ENCODE peak calls at places on chromosomes 13 and 19, in eight cellular contexts. M, B, Y, W, R, P, J and H are unnamed samples.

GRCh38 chr13:96034662-96035061 is 18.5 kb downstream of the UGGT2 start:
- DNase-seq in M (no peak), B (no peak), Y (no peak), W (no peak), R (no peak), P (no peak), J (no peak), H (no peak)

GRCh38 chr19:39183100-39183499 is 13.7 kb upstream of the NCCRP1 start:
- DNase-seq in M (no peak), B (no peak), Y (no peak), W (no peak), R (no peak), P (no peak), J (no peak), H (no peak)

GRCh38 chr13:36421447-36421846 is 10.8 kb upstream of the CCNA1 start:
- DNase-seq in M (no peak), B (no peak), Y (no peak), W (no peak), R (no peak), P (no peak), J (no peak), H (no peak)

GRCh38 chr13:28045861-28046260 is 54.5 kb downstream of the FLT3 start:
- DNase-seq in M (no peak), B (no peak), Y (no peak), W (no peak), R (no peak), P (no peak), J (no peak), H (no peak)

GRCh38 chr13:77918391-77919261 is at the start of gene EDNRB:
- DNase-seq in M (peak; percentile 29), B (peak; percentile 43), Y (no peak), W (no peak), R (peak; percentile 18), P (no peak), J (peak; percentile 72), H (peak; percentile 25)

GRCh38 chr13:105732946-105733529 is 802.4 kb downstream of the EFNB2 start:
- DNase-seq in M (no peak), B (no peak), Y (no peak), W (no peak), R (no peak), P (no peak), J (no peak), H (no peak)

GRCh38 chr19:53606031-53606430 is 25.8 kb upstream of the DPRX start:
- DNase-seq in M (no peak), B (no peak), Y (no peak), W (no peak), R (no peak), P (no peak), J (no peak), H (no peak)

GRCh38 chr19:1505012-1505411 is 7.8 kb downstream of the ADAMTSL5 start:
- DNase-seq in M (no peak), B (no peak), Y (no peak), W (no peak), R (no peak), P (no peak), J (no peak), H (no peak)

GRCh38 chr19:36103842-36104552 is 6.9 kb upstream of the OVOL3 start:
- DNase-seq in M (no peak), B (no peak), Y (no peak), W (no peak), R (no peak), P (no peak), J (no peak), H (no peak)

GRCh38 chr13:50677687-50678463 is 165.6 kb downstream of the DLEU7 start:
- DNase-seq in M (no peak), B (no peak), Y (no peak), W (no peak), R (no peak), P (no peak), J (no peak), H (no peak)

GRCh38 chr19:41304706-41305483 is 5.1 kb upstream of the CCDC97 start:
- DNase-seq in M (no peak), B (no peak), Y (no peak), W (no peak), R (no peak), P (no peak), J (no peak), H (no peak)

GRCh38 chr13:24097064-24097463 is 63.5 kb upstream of the SPATA13 start:
- DNase-seq in M (no peak), B (no peak), Y (no peak), W (no peak), R (no peak), P (no peak), J (no peak), H (peak; percentile 29)

DNA sequence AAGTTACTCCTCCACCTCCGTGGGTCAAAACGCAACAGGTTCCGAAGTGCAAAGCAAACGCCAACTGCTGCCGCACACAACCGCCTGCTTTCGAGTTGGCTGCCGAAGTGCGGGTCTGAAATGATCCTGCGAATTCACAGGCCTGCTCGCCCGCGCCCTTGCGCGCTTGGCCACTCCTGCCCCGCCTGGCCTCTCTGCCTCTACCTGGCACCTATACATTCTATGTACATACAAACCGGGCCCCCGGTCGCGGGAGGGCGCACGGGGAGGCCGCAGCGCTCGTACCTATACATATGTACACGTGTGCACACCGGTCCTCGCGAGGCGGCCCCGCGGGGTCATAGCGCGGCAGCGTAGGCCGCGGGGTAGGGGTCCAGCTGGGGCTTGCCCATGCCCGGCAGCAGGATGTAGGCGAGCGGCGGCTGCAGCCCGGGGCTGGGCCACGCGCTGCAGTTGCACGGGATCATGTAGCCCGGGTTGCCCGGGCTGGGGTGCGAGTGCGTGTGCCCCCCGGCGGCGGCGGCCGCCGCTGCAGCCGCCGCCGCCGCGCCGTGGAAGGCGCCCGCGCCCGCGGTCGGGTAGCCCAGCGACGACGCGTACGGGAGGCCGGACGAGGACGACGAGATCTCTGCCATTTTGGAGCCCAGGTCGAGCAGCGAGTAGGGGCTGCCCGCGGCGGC is 1.3 kb downstream of the SOX21 start:
- DNase-seq in M (peak; percentile 37), B (no peak), Y (no peak), W (no peak), R (no peak), P (no peak), J (no peak), H (peak; percentile 21)
- H3K4me3 ChIP-seq in M (no peak overlapping the region), B (peak overlapping the region; percentile 4), Y (no peak overlapping the region), W (no peak overlapping the region), R (no peak overlapping the region), P (no peak overlapping the region), J (no peak overlapping the region), H (peak overlapping the region; percentile 36)

GRCh38 chr19:3723110-3723488 is 14.9 kb downstream of the TJP3 start:
- DNase-seq in M (no peak), B (no peak), Y (no peak), W (no peak), R (no peak), P (no peak), J (no peak), H (no peak)
- H3K4me3 ChIP-seq in M (no peak overlapping the region), B (no peak overlapping the region), Y (no peak overlapping the region), W (no peak overlapping the region), R (no peak overlapping the region), P (no peak overlapping the region), J (no peak overlapping the region), H (no peak overlapping the region)

DNA sequence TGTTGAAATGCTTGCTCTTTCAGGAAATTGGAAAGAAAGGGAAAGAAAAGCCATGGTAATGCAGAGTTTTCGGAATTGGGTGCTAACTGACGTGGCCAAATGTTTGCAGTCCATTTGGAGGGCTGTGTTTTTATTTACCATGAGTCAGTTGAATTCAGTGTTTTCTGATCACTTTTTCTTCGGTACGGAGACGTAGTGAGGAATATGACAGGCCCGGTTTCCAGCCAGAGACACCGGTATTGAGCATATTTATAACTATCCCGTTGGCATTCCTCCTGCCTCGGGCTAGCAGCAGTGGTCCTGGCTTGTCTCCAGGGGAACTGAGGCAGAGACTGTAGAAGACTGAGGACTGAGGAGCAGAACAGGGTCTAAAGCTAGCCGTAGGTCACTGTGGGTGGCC is 1.0 kb downstream of the CDC16 start:
- DNase-seq in M (no peak), B (no peak), Y (no peak), W (no peak), R (no peak), P (no peak), J (no peak), H (no peak)
- H3K4me3 ChIP-seq in M (no peak overlapping the region), B (peak overlapping the region; percentile 83), Y (peak overlapping the region; percentile 80), W (peak overlapping the region; percentile 66), R (peak overlapping the region; percentile 70), P (peak overlapping the region; percentile 80), J (peak overlapping the region; percentile 95), H (peak overlapping the region; percentile 77)

DNA sequence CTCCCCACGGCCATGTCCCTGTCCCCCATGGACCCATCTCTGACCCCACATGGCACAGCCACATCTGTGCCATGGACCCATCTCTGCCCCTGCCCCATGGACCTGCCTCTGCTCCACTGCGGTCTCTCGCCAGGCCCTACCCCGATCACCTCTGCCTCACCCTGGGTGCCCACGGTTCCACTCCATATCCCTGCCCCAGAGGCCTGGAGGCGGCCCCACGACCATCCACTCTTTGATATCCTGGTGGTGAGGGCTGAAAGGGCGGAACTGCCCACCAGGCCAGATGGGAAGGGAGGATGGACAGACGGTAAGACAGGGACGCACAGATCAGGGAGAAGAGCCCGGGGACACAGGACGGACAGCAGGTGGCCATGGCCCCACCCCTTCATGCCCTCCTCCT is 327 bp downstream of the PTGER1 start:
- DNase-seq in M (peak; percentile 50), B (no peak), Y (no peak), W (no peak), R (no peak), P (no peak), J (no peak), H (no peak)
- H3K4me3 ChIP-seq in M (no peak overlapping the region), B (no peak overlapping the region), Y (no peak overlapping the region), W (no peak overlapping the region), R (no peak overlapping the region), P (no peak overlapping the region), J (no peak overlapping the region), H (no peak overlapping the region)

GRCh38 chr19:7646426-7646700 is 9.5 kb downstream of the STXBP2 start:
- DNase-seq in M (no peak), B (no peak), Y (no peak), W (no peak), R (no peak), P (no peak), J (no peak), H (no peak)

GRCh38 chr19:7644550-7644877 is 7.6 kb downstream of the STXBP2 start:
- DNase-seq in M (peak; percentile 27), B (no peak), Y (no peak), W (no peak), R (no peak), P (no peak), J (no peak), H (no peak)

GRCh38 chr19:7647156-7647555 is 10.2 kb downstream of the STXBP2 start:
- DNase-seq in M (no peak), B (no peak), Y (no peak), W (no peak), R (no peak), P (no peak), J (no peak), H (no peak)

GRCh38 chr19:7645656-7646425 is 8.9 kb downstream of the STXBP2 start:
- DNase-seq in M (no peak), B (no peak), Y (no peak), W (no peak), R (no peak), P (no peak), J (no peak), H (no peak)

DNA sequence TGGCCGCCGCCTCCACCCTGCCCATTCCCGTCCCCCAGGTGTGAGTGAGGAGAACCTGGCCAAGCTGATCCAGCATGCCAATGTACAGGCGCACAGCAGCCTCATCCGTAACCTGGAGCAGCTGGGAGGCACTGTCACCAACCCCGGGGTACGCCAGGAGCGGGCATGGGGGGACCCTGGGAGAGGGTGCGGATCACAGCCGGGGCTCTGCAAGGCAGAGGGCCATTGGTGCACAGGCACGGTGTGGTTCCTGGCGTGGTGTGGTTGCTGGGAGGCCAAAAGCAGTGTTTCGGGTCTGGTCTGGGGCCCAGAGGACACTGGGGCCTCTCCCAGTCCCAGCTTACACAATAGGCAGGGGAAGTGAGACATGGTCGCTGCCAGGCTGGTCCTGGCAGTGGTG is 8.2 kb downstream of the STXBP2 start:
- DNase-seq in M (peak; percentile 30), B (no peak), Y (no peak), W (no peak), R (no peak), P (no peak), J (no peak), H (no peak)
- H3K4me3 ChIP-seq in M (no peak overlapping the region), B (no peak overlapping the region), Y (no peak overlapping the region), W (no peak overlapping the region), R (no peak overlapping the region), P (no peak overlapping the region), J (no peak overlapping the region), H (no peak overlapping the region)